ENCODE peak calls at places on chromosomes 16 and 17, in five cellular contexts. A, G, T, X and C are unnamed samples.
A peak's percentile ranks its signal among the peaks of the same experiment; 100 is the strongest.

GRCh38 chr17:81332118-81332834 is 37.2 kb upstream of the SLC38A10 start:
- DNase-seq in X (no peak), T (no peak), G (no peak), A (no peak), C (no peak)

GRCh38 chr16:726438-727290 is at the start of the genes CCDC78 and HAGHL:
- DNase-seq in A (peak; percentile 87), X (peak; percentile 55), T (peak; percentile 46), G (no peak), C (no peak)

GRCh38 chr16:88118376-88118775 is 167.1 kb downstream of the BANP start:
- DNase-seq in X (no peak), T (no peak), G (no peak), A (no peak), C (no peak)

GRCh38 chr17:35089846-35090193 is 26.3 kb upstream of the RFFL start:
- DNase-seq in A (no peak), T (peak; percentile 12), G (no peak), X (peak; percentile 33), C (no peak)

GRCh38 chr17:75338335-75338734 is 49.1 kb upstream of the SLC25A19 start:
- DNase-seq in G (no peak), X (no peak), T (no peak), A (no peak), C (no peak)

GRCh38 chr16:85395913-85396878 is 216.9 kb upstream of the GSE1 start:
- DNase-seq in T (no peak), A (peak; percentile 77), X (no peak), G (no peak), C (no peak)

GRCh38 chr17:60941028-60941427 is 263.4 kb downstream of the BCAS3 start:
- DNase-seq in X (no peak), A (peak; percentile 85), T (no peak), G (no peak), C (peak; percentile 76)

GRCh38 chr17:882827-883585 is 96.6 kb downstream of the NXN start:
- DNase-seq in G (no peak), T (no peak), A (no peak), X (no peak), C (no peak)

GRCh38 chr16:58021661-58022551 is 3.6 kb upstream of the MMP15 start:
- DNase-seq in A (no peak), T (no peak), X (no peak), G (no peak), C (no peak)